ENCODE peak calls at places on chromosomes 4 and X, in four cellular contexts. P is stromal cell of bone marrow, G is tibial nerve, O is iris pigment epithelial cell. Q is an unnamed sample.

GRCh38 chr4:3353747-3354454 is 61.1 kb downstream of the RGS12 start:
- DNase-seq in P (no peak), G (no peak), O (no peak), Q (no peak)

GRCh38 chr4:141807073-141807472 is 170.7 kb downstream of the IL15 start:
- DNase-seq in P (no peak), G (no peak), O (peak; percentile 72), Q (no peak)

GRCh38 chr4:15410750-15411149 is 17.1 kb upstream of the C1QTNF7 start:
- DNase-seq in P (no peak), G (no peak), O (peak; percentile 38), Q (no peak)

GRCh38 chrX:121283921-121284320 is 236.5 kb downstream of the GLUD2 start:
- DNase-seq in P (no peak), G (no peak), O (no peak), Q (no peak)

GRCh38 chr4:127622923-127623754 is 9.6 kb upstream of the INTU start:
- DNase-seq in P (peak; percentile 14), G (no peak), O (peak; percentile 31), Q (peak; percentile 42)

GRCh38 chrX:6660567-6661252 is 125.8 kb upstream of the VCX3A start:
- DNase-seq in P (no peak), G (no peak), O (no peak), Q (no peak)

GRCh38 chr4:48012819-48013218 is 3.7 kb downstream of the CNGA1 start:
- DNase-seq in P (no peak), G (no peak), O (no peak), Q (no peak)

GRCh38 chr4:6892190-6892908 is 17.3 kb upstream of the TBC1D14 start:
- DNase-seq in P (peak; percentile 55), G (peak; percentile 23), O (peak; percentile 74), Q (no peak)

GRCh38 chr4:152468408-152468807 is 67.5 kb downstream of the FBXW7 start:
- DNase-seq in P (no peak), G (no peak), O (peak; percentile 34), Q (no peak)

GRCh38 chrX:151754042-151754419 is 19.5 kb downstream of the CNGA2 start:
- DNase-seq in P (peak; percentile 63), G (no peak), O (peak; percentile 72), Q (peak; percentile 78)

GRCh38 chr4:40507977-40508376 is 121.7 kb downstream of the RBM47 start:
- DNase-seq in P (no peak), G (no peak), O (no peak), Q (no peak)

GRCh38 chr4:98433608-98434198 is 172.5 kb downstream of the RAP1GDS1 start:
- DNase-seq in P (no peak), G (no peak), O (no peak), Q (no peak)

GRCh38 chr4:41176357-41176756 is 38.0 kb downstream of the APBB2 start:
- DNase-seq in P (no peak), G (no peak), O (peak; percentile 83), Q (no peak)

GRCh38 chrX:7996414-7996813 is 69.2 kb upstream of the PNPLA4 start:
- DNase-seq in P (peak; percentile 11), G (peak; percentile 12), O (peak; percentile 39), Q (peak; percentile 81)

GRCh38 chr4:13529130-13529919 is 15.0 kb downstream of the NKX3-2 start:
- DNase-seq in P (no peak), G (no peak), O (no peak), Q (no peak)

GRCh38 chr4:156335721-156336120 is 382.1 kb upstream of the CTSO start:
- DNase-seq in P (no peak), G (no peak), O (peak; percentile 20), Q (no peak)

GRCh38 chr4:3408793-3409330 is 32.9 kb upstream of the HGFAC start:
- DNase-seq in P (no peak), G (no peak), O (no peak), Q (no peak)

GRCh38 chr4:534101-534575 is 35.1 kb downstream of the PIGG start:
- DNase-seq in P (no peak), G (no peak), O (no peak), Q (no peak)

GRCh38 chr4:15420642-15421041 is 7.2 kb upstream of the C1QTNF7 start:
- DNase-seq in P (peak; percentile 83), G (no peak), O (peak; percentile 85), Q (no peak)

GRCh38 chr4:82782626-82783025 is 16.0 kb downstream of the SCD5 start:
- DNase-seq in P (no peak), G (no peak), O (no peak), Q (no peak)

GRCh38 chr4:179751669-179752068 is 2309.4 kb upstream of the AGA start:
- DNase-seq in P (no peak), G (no peak), O (no peak), Q (no peak)

Q was measured in NCI-H1092 treated with DMSO at 0.1 percent for 48 hours.